ENCODE peak calls at places on chromosomes 5 and 9, in five cellular contexts. J, S, I, Y and V are unnamed samples.

GRCh38 chr5:140131967-140132409 is 6.3 kb downstream of the IGIP start:
- DNase-seq in J (peak; percentile 33), S (no peak), I (no peak), Y (peak; percentile 68), V (peak; percentile 45)

GRCh38 chr9:19286634-19287188 is 56.2 kb downstream of the DENND4C start:
- DNase-seq in J (no peak), S (no peak), I (peak; percentile 6), Y (no peak), V (no peak)

GRCh38 chr5:95070866-95071265 is 214.0 kb downstream of the MCTP1 start:
- DNase-seq in J (no peak), S (no peak), I (no peak), Y (no peak), V (no peak)

GRCh38 chr9:26947736-26948135 is 694 bp upstream of the PLAA start:
- DNase-seq in J (no peak), S (no peak), I (no peak), Y (no peak), V (peak; percentile 13)

GRCh38 chr5:112757468-112758208 is 20.0 kb downstream of the APC start:
- DNase-seq in J (peak; percentile 48), S (peak; percentile 31), I (peak; percentile 31), Y (peak; percentile 54), V (no peak)

GRCh38 chr9:109989296-109989695 is 209.3 kb downstream of the PALM2AKAP2 start:
- DNase-seq in J (no peak), S (no peak), I (no peak), Y (no peak), V (no peak)

GRCh38 chr5:50653946-50654345 is 12.5 kb upstream of the PARP8 start:
- DNase-seq in J (no peak), S (no peak), I (no peak), Y (no peak), V (no peak)

GRCh38 chr5:93583799-93584530 is 943 bp downstream of the NR2F1 start:
- DNase-seq in J (no peak), S (no peak), I (no peak), Y (no peak), V (peak; percentile 54)

GRCh38 chr9:118991366-118992285 is 377.6 kb downstream of the BRINP1 start:
- DNase-seq in J (no peak), S (no peak), I (no peak), Y (no peak), V (no peak)

GRCh38 chr5:62306494-62307363 is 723 bp downstream of the KIF2A start:
- DNase-seq in J (no peak), S (no peak), I (peak; percentile 53), Y (no peak), V (peak; percentile 71)

GRCh38 chr9:133768371-133768858 is 30.3 kb upstream of the SARDH start:
- DNase-seq in J (no peak), S (no peak), I (no peak), Y (no peak), V (no peak)

GRCh38 chr9:107462691-107463090 is 26.9 kb downstream of the KLF4 start:
- DNase-seq in J (no peak), S (no peak), I (no peak), Y (no peak), V (no peak)

GRCh38 chr5:74642543-74642863 is 2.0 kb upstream of the ENC1 start:
- DNase-seq in J (no peak), S (no peak), I (no peak), Y (peak; percentile 47), V (no peak)

GRCh38 chr9:81829201-81829882 is 98.9 kb upstream of the SPATA31D4 start:
- DNase-seq in J (no peak), S (no peak), I (no peak), Y (no peak), V (no peak)

GRCh38 chr9:80797427-80797825 is 891.9 kb downstream of the TLE1 start:
- DNase-seq in J (no peak), S (no peak), I (no peak), Y (no peak), V (no peak)

GRCh38 chr5:34497031-34497808 is 158.9 kb upstream of the RAI14 start:
- DNase-seq in J (no peak), S (no peak), I (no peak), Y (no peak), V (no peak)

GRCh38 chr5:29005386-29005785 is 1967.0 kb upstream of the CDH9 start:
- DNase-seq in J (no peak), S (no peak), I (peak; percentile 5), Y (no peak), V (no peak)

GRCh38 chr5:133565993-133566392 is 46.3 kb downstream of the FSTL4 start:
- DNase-seq in J (no peak), S (no peak), I (peak; percentile 26), Y (no peak), V (peak; percentile 55)

GRCh38 chr5:152864993-152865392 is 459.9 kb upstream of the NMUR2 start:
- DNase-seq in J (no peak), S (no peak), I (no peak), Y (no peak), V (no peak)

GRCh38 chr9:134773842-134774241 is 106.8 kb upstream of the FCN2 start:
- DNase-seq in J (no peak), S (no peak), I (no peak), Y (no peak), V (no peak)

GRCh38 chr9:137301086-137301947 is 754 bp downstream of the NRARP start:
- DNase-seq in J (peak; percentile 29), S (no peak), I (peak; percentile 85), Y (peak; percentile 57), V (no peak)

GRCh38 chr5:175022286-175022685 is 297.9 kb downstream of the MSX2 start:
- DNase-seq in J (no peak), S (no peak), I (no peak), Y (no peak), V (no peak)

GRCh38 chr5:175025046-175025445 is 300.7 kb downstream of the MSX2 start:
- DNase-seq in J (no peak), S (no peak), I (no peak), Y (no peak), V (no peak)

GRCh38 chr5:175027390-175027789 is 303.0 kb downstream of the MSX2 start:
- DNase-seq in J (no peak), S (no peak), I (peak; percentile 25), Y (no peak), V (no peak)

DNA sequence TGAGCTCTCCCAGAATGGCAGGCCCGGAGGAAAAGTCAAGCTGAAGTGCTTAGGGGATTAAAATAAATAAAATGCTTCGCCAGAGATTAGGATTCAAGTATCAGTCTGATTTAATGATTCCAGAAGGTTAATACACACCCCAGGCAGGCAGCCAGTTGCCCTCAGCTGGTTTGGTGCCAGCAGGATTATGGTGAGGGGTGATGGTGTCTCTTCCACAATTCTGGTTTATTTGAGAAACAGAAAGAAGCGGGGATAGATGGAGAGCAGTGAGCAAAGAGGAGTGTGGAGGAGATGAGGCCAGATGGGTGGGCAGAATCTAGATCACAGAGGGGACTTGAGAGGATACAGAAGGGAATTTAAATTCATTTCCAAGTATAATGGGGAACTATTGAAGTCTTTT is 297.5 kb downstream of the MSX2 start:
- DNase-seq in J (no peak), S (no peak), I (no peak), Y (no peak), V (no peak)
- H3K4me2 ChIP-seq in J (no peak overlapping the region), S (no peak overlapping the region), I (no peak overlapping the region), Y (no peak overlapping the region), V (no peak overlapping the region)

DNA sequence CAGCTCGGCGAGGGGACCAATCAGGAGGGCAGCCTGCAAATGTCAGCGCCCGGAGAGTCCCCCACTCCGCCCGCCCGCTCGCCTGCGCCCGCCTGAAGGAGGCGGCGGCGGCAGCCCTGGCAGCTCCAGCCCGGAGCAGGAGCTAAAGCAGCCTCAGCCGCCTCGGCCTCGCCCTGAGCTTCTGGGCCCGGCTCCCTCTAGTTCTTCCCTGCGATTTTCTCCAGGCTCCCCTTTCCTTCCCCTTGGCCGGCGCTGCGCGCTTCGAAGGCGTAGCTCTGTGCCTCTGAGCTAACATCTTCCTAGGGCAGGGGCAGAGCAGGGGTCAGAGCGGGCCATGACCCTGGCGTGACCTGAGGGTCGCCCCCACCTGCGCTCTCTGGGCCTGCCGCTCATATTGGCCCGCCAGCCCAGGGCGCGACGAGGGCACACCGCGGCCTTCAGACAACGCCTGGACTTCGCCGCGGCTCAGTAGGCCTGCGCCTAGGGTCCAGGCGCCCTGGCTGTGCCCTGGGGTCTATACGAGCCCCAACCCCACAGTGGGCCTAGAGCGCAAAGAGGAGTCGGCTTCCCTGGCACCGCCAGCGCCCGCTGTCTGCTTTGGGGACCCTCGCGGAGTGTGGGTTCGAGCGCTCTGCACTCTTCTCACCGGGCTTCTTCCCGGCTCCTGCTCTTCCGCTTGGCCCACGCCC is 394 bp upstream of the OTP start:
- DNase-seq in J (no peak), S (no peak), I (no peak), Y (no peak), V (no peak)
- TF ChIP-seq EZH2 in J (no peak), S (no peak), I (no peak), Y (no peak), V (no peak)

GRCh38 chr9:3879315-3879714 is 353.5 kb upstream of the RFX3 start:
- DNase-seq in J (no peak), S (no peak), I (no peak), Y (no peak), V (no peak)

GRCh38 chr9:3876553-3876952 is 350.8 kb upstream of the RFX3 start:
- DNase-seq in J (no peak), S (no peak), I (no peak), Y (no peak), V (no peak)

GRCh38 chr9:3875371-3876132 is 349.8 kb upstream of the RFX3 start:
- DNase-seq in J (peak; percentile 54), S (no peak), I (no peak), Y (peak; percentile 88), V (no peak)

GRCh38 chr9:3880851-3881250 is 355.1 kb upstream of the RFX3 start:
- DNase-seq in J (no peak), S (no peak), I (no peak), Y (peak; percentile 35), V (no peak)

DNA sequence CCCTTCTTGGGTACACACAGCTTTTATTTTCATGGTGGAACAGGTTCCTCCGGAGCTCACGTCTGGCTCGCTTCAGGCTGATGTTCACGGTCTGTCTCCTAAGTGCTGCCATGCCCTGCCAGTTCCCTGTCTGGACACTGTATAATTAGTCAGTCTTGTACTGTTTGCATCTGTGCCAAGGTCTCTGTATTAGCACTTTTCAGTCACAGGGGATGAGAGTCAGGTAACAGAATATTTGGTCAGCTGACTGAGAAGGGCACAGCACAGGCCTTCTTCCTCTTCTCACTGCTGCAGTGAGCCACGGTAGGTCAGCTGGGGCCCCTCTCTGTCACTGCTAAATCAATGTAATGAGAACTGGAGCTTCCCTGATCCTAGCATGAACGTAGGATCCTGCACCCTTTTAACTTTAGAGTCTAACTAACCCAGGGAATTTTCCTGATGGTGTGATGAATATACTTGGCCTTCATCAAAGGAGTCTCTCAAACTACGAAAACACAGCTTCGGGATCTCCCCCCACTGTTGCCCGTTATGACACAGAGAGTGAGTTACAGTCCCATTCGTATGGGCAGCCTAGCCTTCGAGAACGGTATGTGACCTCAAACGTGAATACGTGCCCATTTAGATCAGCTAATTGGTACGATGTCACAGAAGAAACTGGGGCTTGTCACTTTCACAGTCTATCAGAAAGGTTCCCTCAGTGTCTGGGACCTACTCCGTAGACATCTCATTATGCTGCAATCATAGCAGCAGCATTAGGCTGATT is 354.1 kb upstream of the RFX3 start:
- DNase-seq in J (no peak), S (no peak), I (no peak), Y (no peak), V (no peak)
- H2AFZ ChIP-seq in J (no peak overlapping the region), S (no peak overlapping the region), I (no peak overlapping the region), Y (no peak overlapping the region), V (no peak overlapping the region)

DNA sequence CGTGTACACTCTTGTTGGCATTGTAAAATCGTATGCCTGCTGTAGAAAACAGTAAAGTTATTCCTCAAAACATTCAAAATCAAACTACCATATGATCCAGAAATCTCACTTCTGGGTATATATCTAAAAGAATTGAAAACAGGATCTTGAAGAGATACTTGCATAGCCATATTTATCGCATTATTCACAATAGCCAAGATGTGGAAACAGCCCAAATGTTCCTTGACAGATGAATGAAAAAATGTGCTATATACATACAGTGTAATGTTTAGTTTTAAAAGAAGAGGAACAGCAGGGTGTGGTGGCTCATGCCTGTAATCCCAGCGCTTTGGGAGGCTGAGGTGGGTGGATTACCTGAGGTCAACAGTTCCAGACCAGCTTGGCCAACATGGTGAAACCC is 234.1 kb upstream of the DAB2 start:
- DNase-seq in J (no peak), S (no peak), I (no peak), Y (no peak), V (no peak)
- H3K4me2 ChIP-seq in J (no peak overlapping the region), S (no peak overlapping the region), I (no peak overlapping the region), Y (no peak overlapping the region), V (no peak overlapping the region)